ENCODE peak calls at places on chromosome X, in eight cellular contexts. R is Panc1; N is endothelial cell; C is H7; J is activated CD4-positive, alpha-beta T cell treated with anti-CD3 and anti-CD28 coated beads, Interleukin-2, amount 50 U/mL, for 48 hours; W is iPS-NIHi11; B is naive B cell; D is stimulated activated CD4-positive, alpha-beta T cell treated with anti-CD3 and anti-CD28 coated beads, Interleukin-2, amount 100 ng/mL, for 48 hours. I is an unnamed sample.

GRCh38 chrX:151977009-151977408 is 2.5 kb upstream of the GABRE start:
- DNase-seq in R (no peak), D (no peak), W (no peak), N (no peak), J (no peak), B (no peak), C (no peak), I (no peak)

GRCh38 chrX:36867143-36867542 is 141.0 kb upstream of the FAM47C start:
- DNase-seq in R (no peak), C (peak; percentile 7), J (no peak), W (peak; percentile 6), N (peak; percentile 4), D (no peak), B (no peak), I (no peak)

GRCh38 chrX:53287493-53288138 is 6.2 kb upstream of the IQSEC2 start:
- DNase-seq in B (peak; percentile 5), R (no peak), C (no peak), J (peak; percentile 15), D (no peak), N (no peak), W (no peak), I (no peak)

GRCh38 chrX:38839944-38840343 is 38.7 kb downstream of the MID1IP1 start:
- DNase-seq in J (no peak), N (no peak), W (no peak), B (no peak), R (no peak), D (no peak), C (no peak), I (no peak)

GRCh38 chrX:41051303-41051702 is 33.9 kb upstream of the USP9X start:
- DNase-seq in W (no peak), J (no peak), D (no peak), R (no peak), B (no peak), N (no peak), C (no peak), I (no peak)

GRCh38 chrX:103309860-103310591 is 764 bp downstream of the BEX2 start:
- DNase-seq in C (no peak), B (no peak), D (no peak), R (no peak), N (no peak), W (no peak), J (no peak), I (no peak)

GRCh38 chrX:30653415-30654131 is at the start of gene GK:
- DNase-seq in R (no peak), C (peak; percentile 47), W (peak; percentile 7), N (peak; percentile 7), J (peak; percentile 12), D (no peak), B (no peak), I (no peak)

GRCh38 chrX:129144172-129145038 is 378.9 kb downstream of the SMARCA1 start:
- DNase-seq in J (no peak), D (no peak), B (no peak), R (no peak), W (no peak), N (no peak), C (no peak), I (no peak)

GRCh38 chrX:8579602-8580001 is 115.0 kb downstream of the VCX3B start:
- DNase-seq in C (no peak), R (no peak), W (no peak), J (no peak), B (no peak), N (no peak), D (no peak), I (no peak)

GRCh38 chrX:16869393-16870094 is 618 bp downstream of the RBBP7 start:
- DNase-seq in D (peak; percentile 35), J (peak; percentile 40), N (peak; percentile 47), R (no peak), W (peak; percentile 55), B (peak; percentile 56), C (peak; percentile 88), I (peak; percentile 20)

GRCh38 chrX:23434356-23434884 is 99.8 kb downstream of the PTCHD1 start:
- DNase-seq in B (no peak), R (no peak), J (no peak), N (no peak), D (no peak), C (no peak), W (no peak), I (peak; percentile 85)

GRCh38 chrX:25523574-25523973 is 507.8 kb upstream of the ARX start:
- DNase-seq in D (no peak), N (peak; percentile 40), B (no peak), W (peak; percentile 33), R (no peak), C (peak; percentile 59), J (no peak), I (peak; percentile 36)

GRCh38 chrX:150365953-150366911 is 3.1 kb downstream of the MAMLD1 start:
- DNase-seq in N (peak; percentile 46), R (no peak), C (peak; percentile 78), W (peak; percentile 9), B (peak; percentile 7), J (peak; percentile 5), D (no peak), I (peak; percentile 85)

GRCh38 chrX:123860506-123860840 is 620 bp downstream of the XIAP start:
- DNase-seq in C (no peak), B (peak; percentile 16), J (no peak), N (no peak), D (no peak), R (no peak), W (no peak), I (peak; percentile 19)

GRCh38 chrX:103356023-103356798 is at the start of gene TCEAL9:
- DNase-seq in J (no peak), D (no peak), W (peak; percentile 41), N (peak; percentile 38), C (no peak), B (no peak), R (no peak), I (peak; percentile 85)

GRCh38 chrX:40108959-40109287 is 11.2 kb upstream of the BCOR start:
- DNase-seq in W (peak; percentile 38), B (peak; percentile 29), R (no peak), N (peak; percentile 30), J (peak; percentile 61), D (no peak), C (peak; percentile 93), I (peak; percentile 70)

GRCh38 chrX:67384403-67384802 is 159.4 kb upstream of the AR start:
- DNase-seq in W (no peak), J (no peak), R (no peak), B (no peak), N (no peak), D (no peak), C (no peak), I (no peak)

GRCh38 chrX:150848914-150849365 is 49.5 kb downstream of the CD99L2 start:
- DNase-seq in J (no peak), N (no peak), B (no peak), R (peak; percentile 95), W (no peak), C (no peak), D (no peak), I (no peak)

GRCh38 chrX:54808109-54808604 is 612 bp downstream of the MAGED2 start:
- DNase-seq in R (no peak), N (peak; percentile 58), D (peak; percentile 12), B (no peak), J (peak; percentile 32), W (peak; percentile 64), C (peak; percentile 85), I (peak; percentile 85)

I was measured in testis.